ENCODE peak calls at places on chromosomes 13 and 19, in ten cellular contexts. One of them, this sample, is unnamed.

GRCh38 chr13:99403458-99403971 is 96.3 kb upstream of the GPR183 start:
- DNase-seq in progenitor cell of endocrine pancreas: no peak
- DNase-seq in PC-3: no peak
- DNase-seq in A172: no peak
- DNase-seq in skeletal muscle cell: no peak
- DNase-seq in LoVo: no peak
- DNase-seq in HT1080: no peak
- DNase-seq in NCI-H774: no peak
- DNase-seq in fibroblast of lung: no peak
- DNase-seq in cardiac muscle cell: no peak
- DNase-seq in this sample: peak

GRCh38 chr13:112802808-112803207 is 113.0 kb downstream of the ATP11A start:
- DNase-seq in progenitor cell of endocrine pancreas: no peak
- DNase-seq in PC-3: no peak
- DNase-seq in A172: no peak
- DNase-seq in skeletal muscle cell: no peak
- DNase-seq in LoVo: no peak
- DNase-seq in HT1080: no peak
- DNase-seq in NCI-H774: no peak
- DNase-seq in fibroblast of lung: no peak
- DNase-seq in cardiac muscle cell: no peak
- DNase-seq in this sample: no peak

GRCh38 chr19:11091343-11092153 is 2.3 kb downstream of the LDLR start:
- DNase-seq in progenitor cell of endocrine pancreas: no peak
- DNase-seq in PC-3: peak
- DNase-seq in A172: peak
- DNase-seq in skeletal muscle cell: peak
- DNase-seq in LoVo: peak
- DNase-seq in HT1080: peak
- DNase-seq in NCI-H774: no peak
- DNase-seq in fibroblast of lung: peak
- DNase-seq in cardiac muscle cell: no peak
- DNase-seq in this sample: peak

GRCh38 chr19:871446-872265 is 12.2 kb downstream of the CFD start:
- DNase-seq in progenitor cell of endocrine pancreas: no peak
- DNase-seq in PC-3: no peak
- DNase-seq in A172: no peak
- DNase-seq in skeletal muscle cell: no peak
- DNase-seq in LoVo: no peak
- DNase-seq in HT1080: no peak
- DNase-seq in NCI-H774: no peak
- DNase-seq in fibroblast of lung: peak
- DNase-seq in cardiac muscle cell: peak
- DNase-seq in this sample: no peak

GRCh38 chr19:47693489-47693888 is 19.7 kb upstream of the EHD2 start:
- DNase-seq in progenitor cell of endocrine pancreas: no peak
- DNase-seq in PC-3: no peak
- DNase-seq in A172: no peak
- DNase-seq in skeletal muscle cell: no peak
- DNase-seq in LoVo: no peak
- DNase-seq in HT1080: no peak
- DNase-seq in NCI-H774: no peak
- DNase-seq in fibroblast of lung: no peak
- DNase-seq in cardiac muscle cell: no peak
- DNase-seq in this sample: no peak

GRCh38 chr19:36008336-36008978 is at the start of gene SYNE4:
- DNase-seq in progenitor cell of endocrine pancreas: peak
- DNase-seq in PC-3: peak
- DNase-seq in A172: no peak
- DNase-seq in skeletal muscle cell: no peak
- DNase-seq in LoVo: no peak
- DNase-seq in HT1080: no peak
- DNase-seq in NCI-H774: no peak
- DNase-seq in fibroblast of lung: no peak
- DNase-seq in cardiac muscle cell: peak
- DNase-seq in this sample: peak

GRCh38 chr19:50626796-50627195 is 12.9 kb downstream of the SYT3 start:
- DNase-seq in progenitor cell of endocrine pancreas: no peak
- DNase-seq in PC-3: no peak
- DNase-seq in A172: no peak
- DNase-seq in skeletal muscle cell: no peak
- DNase-seq in LoVo: no peak
- DNase-seq in HT1080: no peak
- DNase-seq in NCI-H774: no peak
- DNase-seq in fibroblast of lung: no peak
- DNase-seq in cardiac muscle cell: no peak
- DNase-seq in this sample: no peak

GRCh38 chr19:2223959-2224358 is 12.2 kb downstream of the PLEKHJ1 start:
- DNase-seq in progenitor cell of endocrine pancreas: no peak
- DNase-seq in PC-3: no peak
- DNase-seq in A172: no peak
- DNase-seq in skeletal muscle cell: no peak
- DNase-seq in LoVo: no peak
- DNase-seq in HT1080: no peak
- DNase-seq in NCI-H774: no peak
- DNase-seq in fibroblast of lung: no peak
- DNase-seq in cardiac muscle cell: no peak
- DNase-seq in this sample: no peak

GRCh38 chr13:97116754-97117153 is 105.4 kb upstream of the MBNL2 start:
- DNase-seq in progenitor cell of endocrine pancreas: no peak
- DNase-seq in PC-3: peak
- DNase-seq in A172: peak
- DNase-seq in skeletal muscle cell: peak
- DNase-seq in LoVo: no peak
- DNase-seq in HT1080: peak
- DNase-seq in NCI-H774: peak
- DNase-seq in fibroblast of lung: peak
- DNase-seq in cardiac muscle cell: peak
- DNase-seq in this sample: no peak

GRCh38 chr13:43307221-43307920 is 284.0 kb downstream of the DNAJC15 start:
- DNase-seq in progenitor cell of endocrine pancreas: no peak
- DNase-seq in PC-3: no peak
- DNase-seq in A172: no peak
- DNase-seq in skeletal muscle cell: no peak
- DNase-seq in LoVo: no peak
- DNase-seq in HT1080: no peak
- DNase-seq in NCI-H774: no peak
- DNase-seq in fibroblast of lung: no peak
- DNase-seq in cardiac muscle cell: no peak
- DNase-seq in this sample: no peak

GRCh38 chr13:40445557-40445990 is 220.9 kb downstream of the FOXO1 start:
- DNase-seq in progenitor cell of endocrine pancreas: no peak
- DNase-seq in PC-3: peak
- DNase-seq in A172: peak
- DNase-seq in skeletal muscle cell: no peak
- DNase-seq in LoVo: no peak
- DNase-seq in HT1080: peak
- DNase-seq in NCI-H774: no peak
- DNase-seq in fibroblast of lung: peak
- DNase-seq in cardiac muscle cell: no peak
- DNase-seq in this sample: peak

GRCh38 chr13:113049521-113049941 is 56.1 kb upstream of the F7 start:
- DNase-seq in progenitor cell of endocrine pancreas: no peak
- DNase-seq in PC-3: no peak
- DNase-seq in A172: no peak
- DNase-seq in skeletal muscle cell: no peak
- DNase-seq in LoVo: no peak
- DNase-seq in HT1080: no peak
- DNase-seq in NCI-H774: no peak
- DNase-seq in fibroblast of lung: no peak
- DNase-seq in cardiac muscle cell: no peak
- DNase-seq in this sample: no peak

GRCh38 chr19:38684078-38684861 is 36.8 kb downstream of the ACTN4 start:
- DNase-seq in progenitor cell of endocrine pancreas: no peak
- DNase-seq in PC-3: peak
- DNase-seq in A172: peak
- DNase-seq in skeletal muscle cell: peak
- DNase-seq in LoVo: peak
- DNase-seq in HT1080: peak
- DNase-seq in NCI-H774: no peak
- DNase-seq in fibroblast of lung: peak
- DNase-seq in cardiac muscle cell: no peak
- DNase-seq in this sample: peak

GRCh38 chr13:81116461-81117282 is 775.7 kb upstream of the SPRY2 start:
- DNase-seq in progenitor cell of endocrine pancreas: no peak
- DNase-seq in PC-3: no peak
- DNase-seq in A172: peak
- DNase-seq in skeletal muscle cell: no peak
- DNase-seq in LoVo: no peak
- DNase-seq in HT1080: peak
- DNase-seq in NCI-H774: no peak
- DNase-seq in fibroblast of lung: no peak
- DNase-seq in cardiac muscle cell: no peak
- DNase-seq in this sample: no peak

GRCh38 chr19:51063664-51064063 is 1.2 kb downstream of the KLK13 start:
- DNase-seq in progenitor cell of endocrine pancreas: no peak
- DNase-seq in PC-3: no peak
- DNase-seq in A172: no peak
- DNase-seq in skeletal muscle cell: no peak
- DNase-seq in LoVo: no peak
- DNase-seq in HT1080: no peak
- DNase-seq in NCI-H774: no peak
- DNase-seq in fibroblast of lung: no peak
- DNase-seq in cardiac muscle cell: no peak
- DNase-seq in this sample: no peak

GRCh38 chr19:30865481-30865880 is 483.8 kb downstream of the TSHZ3 start:
- DNase-seq in progenitor cell of endocrine pancreas: no peak
- DNase-seq in PC-3: no peak
- DNase-seq in A172: no peak
- DNase-seq in skeletal muscle cell: no peak
- DNase-seq in LoVo: no peak
- DNase-seq in HT1080: no peak
- DNase-seq in NCI-H774: no peak
- DNase-seq in fibroblast of lung: no peak
- DNase-seq in cardiac muscle cell: peak
- DNase-seq in this sample: no peak

This sample was measured in left colon.